ENCODE peak calls at places on chromosomes 3 and 15, in five cellular contexts. One of them, this sample, is unnamed.

GRCh38 chr3:50179710-50180109 is 11.7 kb upstream of the GNAT1 start:
- DNase-seq in H1: no peak
- DNase-seq in HepG2: no peak
- DNase-seq in K562: no peak
- DNase-seq in GM12878: no peak
- DNase-seq in this sample: no peak

GRCh38 chr3:117746091-117746490 is 1036.5 kb downstream of the TUSC7 start:
- DNase-seq in K562: no peak
- DNase-seq in HepG2: no peak
- DNase-seq in GM12878: no peak
- DNase-seq in H1: no peak
- DNase-seq in this sample: no peak

GRCh38 chr3:127476936-127477335 is 113.6 kb downstream of the TPRA1 start:
- DNase-seq in HepG2: no peak
- DNase-seq in K562: no peak
- DNase-seq in GM12878: no peak
- DNase-seq in H1: no peak
- DNase-seq in this sample: no peak

GRCh38 chr15:90074916-90075315 is 27.4 kb downstream of the IDH2 start:
- DNase-seq in GM12878: no peak
- DNase-seq in K562: no peak
- DNase-seq in H1: no peak
- DNase-seq in HepG2: no peak
- DNase-seq in this sample: no peak

GRCh38 chr3:186021673-186022362 is 84.0 kb upstream of the TRA2B start:
- DNase-seq in K562: no peak
- DNase-seq in GM12878: no peak
- DNase-seq in HepG2: no peak
- DNase-seq in H1: no peak
- DNase-seq in this sample: no peak

GRCh38 chr3:114582929-114583328 is 289.1 kb downstream of the TIGIT start:
- DNase-seq in K562: no peak
- DNase-seq in HepG2: no peak
- DNase-seq in GM12878: peak
- DNase-seq in H1: no peak
- DNase-seq in this sample: no peak

GRCh38 chr3:160941885-160942494 is 163.2 kb downstream of the B3GALNT1 start:
- DNase-seq in HepG2: peak
- DNase-seq in H1: peak
- DNase-seq in K562: peak
- DNase-seq in GM12878: peak
- DNase-seq in this sample: peak

GRCh38 chr15:92652576-92652966 is 3.0 kb downstream of the FAM174B start:
- DNase-seq in GM12878: no peak
- DNase-seq in H1: peak
- DNase-seq in K562: no peak
- DNase-seq in HepG2: no peak
- DNase-seq in this sample: no peak

GRCh38 chr15:57500979-57501576 is 90.6 kb upstream of the MYZAP start:
- DNase-seq in H1: no peak
- DNase-seq in HepG2: no peak
- DNase-seq in GM12878: no peak
- DNase-seq in K562: no peak
- DNase-seq in this sample: no peak

GRCh38 chr15:38873151-38873550 is 308.5 kb upstream of the RASGRP1 start:
- DNase-seq in GM12878: no peak
- DNase-seq in HepG2: peak
- DNase-seq in H1: no peak
- DNase-seq in K562: no peak
- DNase-seq in this sample: peak

GRCh38 chr15:22884344-22884743 is 45.9 kb downstream of the NIPA2 start:
- DNase-seq in GM12878: no peak
- DNase-seq in HepG2: peak
- DNase-seq in K562: no peak
- DNase-seq in H1: no peak
- DNase-seq in this sample: peak

GRCh38 chr3:155870945-155871745 is 695 bp downstream of the GMPS start:
- DNase-seq in HepG2: no peak
- DNase-seq in GM12878: no peak
- DNase-seq in K562: peak
- DNase-seq in H1: peak
- DNase-seq in this sample: peak

DNA sequence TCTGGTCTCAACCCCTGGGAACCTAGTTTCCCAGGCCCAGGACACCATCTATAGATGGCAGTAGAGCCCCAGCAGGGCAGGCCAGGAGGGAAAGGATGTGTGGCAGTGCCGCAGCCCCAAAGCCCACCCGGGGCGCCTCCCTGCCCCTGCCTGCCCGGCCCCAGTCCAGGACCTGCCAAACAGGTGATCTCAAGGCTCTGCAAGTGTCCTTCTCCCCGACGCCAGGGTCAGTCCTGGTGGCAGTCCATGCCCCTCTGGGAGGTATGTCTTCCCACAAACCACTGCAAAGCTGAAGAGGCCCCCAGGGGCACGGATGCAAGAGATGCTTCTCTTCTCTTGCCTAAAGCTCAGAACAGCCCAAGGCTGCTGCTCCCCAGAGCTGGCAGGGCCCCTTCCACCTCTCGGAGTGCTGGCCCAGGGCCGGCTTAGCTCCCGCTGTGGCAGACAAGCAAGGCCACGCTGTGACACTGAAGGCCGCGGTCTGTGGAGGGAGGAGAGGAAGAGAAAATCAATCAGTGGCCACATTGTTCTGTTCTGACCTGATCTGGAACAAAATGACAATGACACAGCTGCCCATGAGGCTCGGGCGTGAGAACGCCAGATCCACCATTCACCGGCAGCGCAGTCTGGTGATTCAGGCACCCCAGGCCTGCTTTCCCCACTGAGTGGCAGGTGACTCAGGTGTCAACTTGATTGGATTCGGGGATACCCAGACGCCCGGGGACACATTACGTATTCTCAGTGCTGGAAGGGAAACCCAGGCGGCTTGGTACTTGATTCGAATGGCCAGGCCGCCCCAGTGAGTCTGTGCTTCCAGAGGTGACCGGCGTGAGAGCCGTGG is 34.0 kb downstream of the KLHL25 start:
- DNase-seq in K562: no peak
- DNase-seq in HepG2: no peak
- DNase-seq in GM12878: no peak
- DNase-seq in H1: no peak
- DNase-seq in this sample: no peak
- TF ChIP-seq CTCF in K562: no peak
- TF ChIP-seq CTCF in HepG2: peak
- TF ChIP-seq CTCF in GM12878: peak
- TF ChIP-seq CTCF in H1: no peak
- TF ChIP-seq CTCF in this sample: peak

GRCh38 chr15:79160211-79160610 is 69.6 kb upstream of the RASGRF1 start:
- DNase-seq in GM12878: no peak
- DNase-seq in HepG2: no peak
- DNase-seq in K562: no peak
- DNase-seq in H1: no peak
- DNase-seq in this sample: no peak
- TF ChIP-seq CREB1 in GM12878: no peak
- TF ChIP-seq CREB1 in HepG2: no peak
- TF ChIP-seq CREB1 in K562: no peak
- TF ChIP-seq CREB1 in H1: no peak
- TF ChIP-seq CREB1 in this sample: no peak

DNA sequence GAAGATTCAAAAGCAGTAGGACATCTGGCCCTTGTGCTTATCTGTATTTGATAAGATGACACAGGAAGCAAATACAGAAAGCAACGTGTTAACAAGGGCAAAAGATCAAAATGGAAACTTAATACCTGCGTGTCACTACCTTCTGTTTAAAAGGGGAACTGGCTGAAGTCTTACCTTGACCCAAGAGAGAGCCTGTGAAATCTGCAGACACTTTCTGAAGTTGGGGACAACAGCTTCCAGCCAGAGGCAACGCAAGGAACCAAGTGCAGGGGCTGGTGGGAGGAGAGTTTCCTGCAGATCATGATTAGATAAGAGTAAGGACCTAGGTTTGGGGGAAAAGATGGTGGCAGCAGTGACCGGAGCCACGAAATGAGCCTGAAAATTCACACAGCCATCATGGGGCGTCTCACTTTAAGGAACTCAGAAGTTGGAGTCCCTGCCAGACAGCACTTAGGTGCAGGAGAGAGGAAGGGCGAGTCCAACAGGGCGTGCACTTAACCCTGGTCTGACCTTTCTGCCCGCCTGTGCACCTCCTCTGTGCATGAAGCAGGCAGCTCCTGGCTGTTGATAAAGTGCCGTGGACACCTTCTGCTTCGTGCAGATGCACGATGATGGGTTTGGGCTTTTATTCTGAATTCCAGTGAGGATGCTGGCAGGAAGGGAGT is 153.5 kb upstream of the BHLHE40 start:
- DNase-seq in H1: no peak
- DNase-seq in K562: peak
- DNase-seq in GM12878: no peak
- DNase-seq in HepG2: peak
- DNase-seq in this sample: no peak
- H3K4me3 ChIP-seq in H1: no peak
- H3K4me3 ChIP-seq in K562: no peak
- H3K4me3 ChIP-seq in GM12878: no peak
- H3K4me3 ChIP-seq in HepG2: no peak
- H3K4me3 ChIP-seq in this sample: no peak

DNA sequence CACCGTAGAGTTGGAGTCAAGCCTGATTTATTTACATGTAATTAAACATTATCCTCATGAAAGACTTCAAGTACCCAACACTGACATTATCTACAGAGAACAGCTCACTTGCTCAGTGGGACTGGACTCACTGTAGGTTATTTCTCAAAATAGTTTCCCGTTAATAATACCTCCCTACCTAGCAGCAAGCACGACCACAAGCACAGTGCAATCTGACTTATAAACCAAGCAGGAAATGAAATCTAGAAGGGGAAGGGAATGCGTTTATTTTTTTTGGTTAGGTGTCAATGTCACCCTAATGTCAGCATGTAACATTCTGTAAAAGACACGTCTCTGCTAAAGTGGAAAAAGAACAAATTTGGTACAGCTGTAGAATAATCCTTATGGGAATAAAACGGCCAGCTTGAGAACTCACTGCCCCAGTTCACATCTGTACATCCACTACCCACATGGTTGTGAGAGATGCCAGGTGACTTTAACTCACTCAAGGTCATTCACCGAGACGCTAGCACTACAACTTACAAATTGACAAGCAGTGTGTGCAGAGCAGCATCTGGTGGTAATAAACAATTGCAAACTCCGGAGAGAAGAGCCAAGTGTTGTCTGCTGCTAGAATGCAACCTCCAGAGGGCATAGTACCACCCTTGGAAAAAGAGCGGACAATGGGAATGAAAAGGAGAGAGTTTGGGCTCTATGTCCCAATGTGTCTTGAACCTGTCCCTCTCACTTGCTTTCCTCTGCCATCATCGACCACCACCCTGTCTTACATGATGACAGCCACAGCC is 242.5 kb downstream of the CADPS start:
- DNase-seq in GM12878: no peak
- DNase-seq in K562: no peak
- DNase-seq in HepG2: no peak
- DNase-seq in H1: no peak
- DNase-seq in this sample: peak
- TF ChIP-seq CTCF in GM12878: no peak
- TF ChIP-seq CTCF in K562: no peak
- TF ChIP-seq CTCF in HepG2: no peak
- TF ChIP-seq CTCF in H1: peak
- TF ChIP-seq CTCF in this sample: peak

DNA sequence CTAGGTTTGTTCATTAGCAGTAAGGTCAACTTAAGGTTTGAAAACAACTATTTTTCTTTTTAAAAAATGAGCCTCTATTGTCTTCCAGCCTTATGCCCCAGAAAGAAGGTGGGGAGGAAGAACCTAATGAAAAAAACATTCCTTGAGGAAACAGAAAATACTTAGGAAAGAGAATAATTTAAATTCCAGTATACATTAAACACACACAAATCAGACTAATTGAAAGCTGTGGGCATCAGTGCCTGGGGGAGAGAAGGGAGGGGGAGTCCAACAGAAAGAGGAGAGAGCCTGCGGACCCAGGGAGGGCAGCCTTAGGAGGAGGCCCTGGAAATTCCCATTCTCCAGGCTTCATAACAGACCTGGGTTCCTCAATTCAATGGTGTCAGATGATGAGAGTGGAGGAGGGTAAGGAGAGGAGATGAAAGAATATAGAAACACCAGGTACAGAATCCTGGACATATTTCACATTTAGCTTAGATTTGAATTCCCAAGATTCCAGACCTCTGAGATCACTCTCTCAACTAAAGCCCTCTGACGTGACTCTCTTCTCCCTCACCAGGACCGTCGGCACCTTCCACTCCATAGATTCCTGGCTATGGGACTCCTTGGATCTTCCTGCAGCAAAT is 320.5 kb upstream of the UMPS start:
- DNase-seq in GM12878: no peak
- DNase-seq in H1: no peak
- DNase-seq in K562: no peak
- DNase-seq in HepG2: no peak
- DNase-seq in this sample: peak
- TF ChIP-seq CREB1 in GM12878: no peak
- TF ChIP-seq CREB1 in H1: no peak
- TF ChIP-seq CREB1 in K562: no peak
- TF ChIP-seq CREB1 in HepG2: no peak
- TF ChIP-seq CREB1 in this sample: no peak

DNA sequence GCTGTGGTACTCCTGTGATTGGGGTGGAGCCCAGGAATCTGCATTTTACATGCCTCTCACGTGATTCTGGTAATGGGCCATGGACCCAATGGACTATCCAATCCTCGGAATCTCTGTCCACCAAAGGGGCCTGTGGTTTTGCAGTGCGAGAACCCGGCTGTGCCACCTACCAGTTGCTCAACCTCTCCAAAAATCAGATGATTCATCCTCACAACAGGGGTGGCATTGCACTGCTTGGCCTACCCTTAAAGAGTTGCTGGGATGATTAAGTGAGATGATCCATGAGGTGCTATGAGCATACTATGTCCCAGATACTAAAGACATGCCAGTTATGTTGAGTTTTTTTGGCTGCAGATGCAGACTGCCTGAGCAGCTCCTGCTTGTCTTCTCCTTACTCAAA is 5.1 kb downstream of the ANP32A start:
- DNase-seq in HepG2: no peak
- DNase-seq in GM12878: no peak
- DNase-seq in H1: no peak
- DNase-seq in K562: no peak
- DNase-seq in this sample: no peak
- H3K4me3 ChIP-seq in HepG2: no peak
- H3K4me3 ChIP-seq in GM12878: peak
- H3K4me3 ChIP-seq in H1: peak
- H3K4me3 ChIP-seq in K562: no peak
- H3K4me3 ChIP-seq in this sample: no peak

This sample was measured in GM23338.